ENCODE peak calls at places on chromosome 18, in four cellular contexts. B is upper lobe of right lung, H is heart left ventricle, S is psoas muscle. A is an unnamed sample.

GRCh38 chr18:24995056-24995455 is 356.9 kb downstream of the ZNF521 start:
- DNase-seq in H (no peak), S (no peak), B (no peak), A (no peak)

GRCh38 chr18:63783394-63783793 is 8.2 kb downstream of the SERPINB7 start:
- DNase-seq in B (no peak), S (no peak), H (no peak), A (no peak)

GRCh38 chr18:36408606-36409005 is 111.1 kb downstream of the FHOD3 start:
- DNase-seq in S (no peak), B (no peak), H (no peak), A (no peak)

GRCh38 chr18:56508637-56509036 is 129.8 kb downstream of the TXNL1 start:
- DNase-seq in S (no peak), B (no peak), H (peak; percentile 14), A (no peak)

GRCh38 chr18:61435064-61435652 is 101.9 kb downstream of the CDH20 start:
- DNase-seq in H (no peak), S (no peak), B (no peak), A (no peak)

GRCh38 chr18:27887287-27887686 is 289.6 kb downstream of the CDH2 start:
- DNase-seq in H (no peak), S (no peak), B (no peak), A (no peak)

GRCh38 chr18:50190236-50190635 is 4.7 kb downstream of the MYO5B start:
- DNase-seq in B (no peak), H (no peak), S (no peak), A (no peak)

GRCh38 chr18:42047721-42048120 is 92.7 kb downstream of the PIK3C3 start:
- DNase-seq in H (no peak), B (no peak), S (no peak), A (no peak)

GRCh38 chr18:42649636-42650035 is 465.8 kb downstream of the RIT2 start:
- DNase-seq in B (no peak), H (no peak), S (no peak), A (no peak)

GRCh38 chr18:55863876-55864275 is 275.9 kb upstream of the TCF4 start:
- DNase-seq in B (no peak), H (peak; percentile 30), S (no peak), A (no peak)

DNA sequence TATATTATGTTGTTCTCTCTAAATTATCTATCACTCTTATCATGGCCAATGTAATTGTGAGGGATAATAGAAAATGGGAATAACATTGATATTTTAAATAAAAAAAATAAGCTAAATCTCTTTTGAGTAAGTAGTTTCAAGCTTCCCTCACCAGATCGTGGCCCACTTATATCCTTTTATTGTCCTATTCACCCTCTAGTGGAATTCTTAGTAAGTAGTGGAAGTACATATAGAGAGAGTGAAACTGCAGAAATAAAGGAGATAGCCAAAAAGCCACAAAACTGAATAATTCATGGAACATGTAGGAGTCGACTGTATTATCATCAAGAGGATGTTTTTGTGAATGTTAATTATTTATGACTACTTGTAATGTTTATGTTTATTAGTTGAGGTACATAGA is 66.1 kb upstream of the DTNA start:
- DNase-seq in S (no peak), H (no peak), B (no peak), A (no peak)
- TF ChIP-seq CTCF in S (no peak), H (no peak), B (no peak), A (no peak)

DNA sequence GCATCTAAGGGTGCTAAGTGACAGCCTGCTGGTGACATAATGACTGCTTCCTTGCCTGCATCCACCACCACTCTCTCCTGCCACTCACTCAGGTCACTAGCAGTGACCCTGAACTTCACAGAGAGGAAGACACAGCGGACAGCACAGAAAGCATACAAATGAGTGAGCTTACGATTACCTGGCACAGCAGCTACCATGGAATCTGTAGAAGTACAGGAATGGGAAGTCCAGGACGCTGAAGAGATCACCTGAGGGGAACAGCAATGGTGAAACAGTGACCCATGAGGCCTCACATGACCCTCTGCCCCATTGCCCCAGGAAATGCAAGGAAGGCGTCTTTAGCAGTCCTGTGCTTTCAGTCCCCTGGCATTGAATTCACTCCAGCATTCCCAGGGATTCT is 96.7 kb upstream of the RIOK3 start:
- DNase-seq in H (no peak), S (no peak), B (no peak), A (no peak)
- H3K4me1 ChIP-seq in H (peaks cover 21% of the 10 kb centered on the region), S (peaks cover 10% of the 10 kb centered on the region), B (peaks cover 38% of the 10 kb centered on the region), A (peaks cover 43% of the 10 kb centered on the region)

GRCh38 chr18:21509062-21509461 is 91.4 kb downstream of the ESCO1 start:
- DNase-seq in B (no peak), H (no peak), S (no peak), A (no peak)
- TF ChIP-seq CTCF in B (no peak), H (no peak), S (peak; percentile 11), A (no peak)

DNA sequence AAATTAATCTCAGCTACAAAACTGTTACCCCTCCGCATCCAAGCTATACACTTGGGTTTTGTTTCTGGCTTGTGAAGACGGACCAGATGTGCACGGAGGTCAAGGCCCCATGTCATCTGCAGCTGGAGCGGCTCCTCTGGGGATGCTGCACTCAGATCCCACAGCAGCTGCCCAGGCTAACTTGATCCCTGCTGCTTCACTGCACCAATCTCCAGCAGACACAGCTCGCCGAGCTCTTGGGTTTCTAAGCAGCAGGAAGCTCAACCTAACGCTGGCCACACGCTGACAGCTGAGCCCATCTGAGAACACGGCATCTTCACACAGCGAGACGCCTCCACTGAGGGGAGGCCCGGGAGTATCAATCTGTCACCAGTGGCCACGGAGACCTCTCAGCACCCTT is 67.4 kb downstream of the EMILIN2 start:
- DNase-seq in B (no peak), S (peak; percentile 79), H (peak; percentile 64), A (no peak)
- H3K4me1 ChIP-seq in B (peaks cover 19% of the 10 kb centered on the region), S (no peaks in the 10 kb centered on the region), H (no peaks in the 10 kb centered on the region), A (peaks cover 23% of the 10 kb centered on the region)

GRCh38 chr18:48776641-48777025 is 174.1 kb downstream of the SMAD7 start:
- DNase-seq in B (no peak), H (no peak), S (peak; percentile 44), A (no peak)

GRCh38 chr18:48778344-48779011 is 172.3 kb downstream of the SMAD7 start:
- DNase-seq in S (peak; percentile 29), H (no peak), B (no peak), A (no peak)

GRCh38 chr18:48776161-48776555 is 174.6 kb downstream of the SMAD7 start:
- DNase-seq in S (peak; percentile 39), H (no peak), B (no peak), A (no peak)

GRCh38 chr18:48777026-48777736 is 173.6 kb downstream of the SMAD7 start:
- DNase-seq in B (peak; percentile 86), H (peak; percentile 62), S (peak; percentile 81), A (peak; percentile 92)

DNA sequence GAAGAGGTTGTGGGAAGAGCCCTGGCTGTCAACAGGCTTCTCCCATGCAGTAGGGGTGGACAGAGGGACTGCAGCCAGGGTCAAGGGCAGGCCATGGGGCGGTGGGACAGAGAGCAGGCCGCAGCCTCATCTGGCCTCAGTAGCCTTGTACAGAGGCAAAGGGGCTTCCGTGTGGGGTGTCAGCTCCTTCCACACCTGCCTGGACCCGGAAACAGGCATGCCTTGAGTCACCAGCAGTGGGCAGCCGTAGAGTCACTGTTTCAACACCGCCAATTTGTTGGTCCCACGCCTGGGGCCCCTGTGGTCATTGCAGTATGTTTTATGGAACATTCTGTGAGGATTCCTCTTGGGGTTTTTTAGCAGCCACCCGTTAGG is 173.0 kb downstream of the SMAD7 start:
- DNase-seq in H (no peak), B (no peak), S (no peak), A (no peak)
- TF ChIP-seq CTCF in H (no peak), B (no peak), S (no peak), A (no peak)

GRCh38 chr18:9707381-9708056 is 582 bp upstream of the RAB31 start:
- DNase-seq in S (no peak), H (no peak), B (no peak), A (no peak)
- H3K4me1 ChIP-seq in S (no peaks in the 10 kb centered on the region), H (no peaks in the 10 kb centered on the region), B (peaks cover 11% of the 10 kb centered on the region), A (peaks cover 44% of the 10 kb centered on the region)

GRCh38 chr18:6521804-6522418 is 107.2 kb upstream of the L3MBTL4 start:
- DNase-seq in B (no peak), S (no peak), H (no peak), A (no peak)
- TF ChIP-seq CTCF in B (peak; percentile 76), S (peak; percentile 29), H (peak; percentile 41), A (peak; percentile 61)

GRCh38 chr18:48608581-48608980 is 69.8 kb downstream of the CTIF start:
- DNase-seq in S (no peak), B (no peak), H (no peak), A (peak; percentile 25)
- H3K4me1 ChIP-seq in S (peaks cover 56% of the 10 kb centered on the region), B (peaks cover 6% of the 10 kb centered on the region), H (peaks cover 15% of the 10 kb centered on the region), A (no peaks in the 10 kb centered on the region)

GRCh38 chr18:7871560-7872456 is 304.7 kb downstream of the PTPRM start:
- DNase-seq in B (no peak), H (no peak), S (no peak), A (no peak)

GRCh38 chr18:7870855-7871254 is 303.7 kb downstream of the PTPRM start:
- DNase-seq in B (no peak), S (no peak), H (no peak), A (no peak)

GRCh38 chr18:7876354-7876753 is 309.2 kb downstream of the PTPRM start:
- DNase-seq in H (no peak), B (no peak), S (no peak), A (no peak)

GRCh38 chr18:7873316-7873715 is 306.2 kb downstream of the PTPRM start:
- DNase-seq in B (no peak), S (no peak), H (no peak), A (no peak)

GRCh38 chr18:7872569-7872968 is 305.5 kb downstream of the PTPRM start:
- DNase-seq in H (no peak), S (no peak), B (no peak), A (no peak)
- TF ChIP-seq CTCF in H (no peak), S (peak; percentile 27), B (no peak), A (no peak)

DNA sequence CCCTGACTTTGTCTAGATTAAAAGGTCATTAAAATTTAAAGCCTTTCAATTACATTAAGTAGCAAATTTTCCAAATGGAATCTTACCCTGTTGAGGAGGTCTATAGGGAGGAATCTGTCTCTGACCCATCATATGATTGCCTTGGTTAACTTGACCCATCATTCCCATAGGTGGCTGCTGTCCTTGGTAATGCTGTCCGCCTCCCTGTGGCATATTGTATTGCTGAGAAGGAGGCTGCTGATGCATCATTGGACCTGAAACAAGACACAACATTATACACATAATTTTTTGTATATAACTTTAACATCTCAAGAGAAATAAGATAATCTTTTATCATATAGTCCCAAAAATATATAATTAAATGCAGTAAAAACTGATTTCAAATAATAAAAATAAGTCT is 51.2 kb downstream of the SS18 start:
- DNase-seq in S (no peak), B (no peak), H (no peak), A (no peak)
- H3K4me1 ChIP-seq in S (no peaks in the 10 kb centered on the region), B (no peaks in the 10 kb centered on the region), H (no peaks in the 10 kb centered on the region), A (no peaks in the 10 kb centered on the region)